ENCODE peak calls at places on chromosomes 4 and X, in nine cellular contexts. O is natural killer cell; T is adrenal gland; L is HuH-7.5; K is MG63; P is stimulated activated CD8-positive, alpha-beta memory T cell treated with anti-CD3 and anti-CD28 coated beads, Interleukin-15, amount 100 ng/mL, for 4 hours; J is GM12864; A is activated T-cell treated with anti-CD3 and anti-CD28 coated beads for 1 hour; D is ovary. Q is an unnamed sample.

GRCh38 chr4:26916195-26916594 is 55.6 kb downstream of the STIM2 start:
- DNase-seq in T (no peak), D (no peak), L (no peak), J (no peak), K (no peak), P (no peak), A (no peak), O (no peak), Q (no peak)

GRCh38 chrX:31500920-31501319 is 429.1 kb upstream of the FTHL17 start:
- DNase-seq in O (no peak), A (no peak), L (no peak), P (no peak), J (no peak), D (no peak), K (peak; percentile 16), T (no peak), Q (no peak)

GRCh38 chr4:73701116-73701515 is 39.3 kb upstream of the CXCL8 start:
- DNase-seq in A (no peak), O (no peak), T (no peak), J (no peak), L (no peak), D (no peak), P (no peak), K (no peak), Q (no peak)

GRCh38 chrX:18886005-18886343 is 97.9 kb downstream of the PHKA2 start:
- DNase-seq in T (no peak), P (no peak), O (peak; percentile 18), K (no peak), A (no peak), D (no peak), L (no peak), J (no peak), Q (no peak)

GRCh38 chrX:120315776-120316175 is 4.5 kb upstream of the TMEM255A start:
- DNase-seq in L (no peak), D (no peak), J (no peak), A (no peak), O (no peak), K (no peak), P (no peak), T (no peak), Q (no peak)

GRCh38 chr4:125123710-125124109 is 191.0 kb upstream of the FAT4 start:
- DNase-seq in D (no peak), P (no peak), L (no peak), A (no peak), T (no peak), O (no peak), K (no peak), J (no peak), Q (no peak)

GRCh38 chr4:15906024-15906443 is 32.5 kb downstream of the FGFBP1 start:
- DNase-seq in L (peak; percentile 41), P (no peak), D (no peak), J (no peak), K (no peak), A (no peak), O (no peak), T (no peak), Q (peak; percentile 83)

GRCh38 chrX:42943051-42943450 is 165.1 kb upstream of the PPP1R2C start:
- DNase-seq in K (no peak), P (no peak), L (no peak), T (no peak), O (no peak), D (no peak), A (no peak), J (no peak), Q (no peak)

GRCh38 chrX:121987163-121987562 is 939.8 kb downstream of the GLUD2 start:
- DNase-seq in A (no peak), D (no peak), J (no peak), P (no peak), L (no peak), K (no peak), T (no peak), O (no peak), Q (no peak)

GRCh38 chr4:6441202-6441582 is 31.2 kb downstream of the PPP2R2C start:
- DNase-seq in O (no peak), D (no peak), L (no peak), P (no peak), J (no peak), A (no peak), T (no peak), K (no peak), Q (no peak)

GRCh38 chr4:11931266-11931665 is 502.6 kb upstream of the HS3ST1 start:
- DNase-seq in K (no peak), A (no peak), L (no peak), P (no peak), T (no peak), O (no peak), J (no peak), D (no peak), Q (no peak)

GRCh38 chr4:180057198-180057821 is 2185.9 kb upstream of the TENM3 start:
- DNase-seq in K (no peak), L (no peak), J (no peak), A (no peak), P (no peak), O (no peak), T (no peak), D (no peak), Q (peak; percentile 25)

GRCh38 chr4:26459756-26460530 is 30.3 kb downstream of the CCKAR start:
- DNase-seq in K (peak; percentile 28), A (no peak), T (no peak), O (no peak), J (no peak), P (no peak), D (no peak), L (no peak), Q (no peak)

GRCh38 chrX:49958727-49959126 is 36.3 kb downstream of the CLCN5 start:
- DNase-seq in O (no peak), A (no peak), D (no peak), K (no peak), P (no peak), L (no peak), T (no peak), J (no peak), Q (no peak)

GRCh38 chrX:45172890-45173289 is 27.8 kb downstream of the DIPK2B start:
- DNase-seq in K (peak; percentile 27), A (no peak), L (no peak), J (no peak), P (no peak), T (no peak), O (no peak), D (no peak), Q (no peak)

GRCh38 chrX:1584237-1585011 is 7.0 kb upstream of the AKAP17A start:
- DNase-seq in P (no peak), D (no peak), A (no peak), J (no peak), T (no peak), L (no peak), K (no peak), O (no peak), Q (no peak)

GRCh38 chrX:100647095-100647494 is 3.1 kb downstream of the SRPX2 start:
- DNase-seq in D (peak; percentile 33), K (no peak), O (no peak), T (no peak), P (no peak), L (no peak), J (no peak), A (no peak), Q (no peak)

GRCh38 chrX:69232945-69233344 is 67.7 kb upstream of the PJA1 start:
- DNase-seq in D (no peak), T (no peak), K (peak; percentile 57), L (no peak), P (no peak), J (no peak), O (no peak), A (no peak), Q (no peak)

GRCh38 chrX:78513996-78514745 is 145.0 kb downstream of the RTL3 start:
- DNase-seq in A (no peak), J (no peak), K (no peak), D (no peak), L (no peak), P (no peak), O (no peak), T (no peak), Q (no peak)

GRCh38 chr4:143185253-143186107 is 763 bp downstream of the USP38 start:
- DNase-seq in D (no peak), T (no peak), O (no peak), K (no peak), A (peak; percentile 6), J (no peak), P (no peak), L (no peak), Q (no peak)

GRCh38 chrX:119817130-119817690 is 25.8 kb upstream of the RPL39 start:
- DNase-seq in A (no peak), L (no peak), T (no peak), J (no peak), O (no peak), D (no peak), P (no peak), K (no peak), Q (no peak)